ENCODE peak calls at places on chromosomes 16 and 17, in nine cellular contexts. V is colonic mucosa, K is astrocyte, X is K562, Q is NB4, H is fibroblast of mammary gland, U is neural progenitor cell, J is endothelial cell of umbilical vein, N is fibroblast of lung. B is an unnamed sample.

GRCh38 chr16:77191259-77191969 is 424 bp downstream of the MON1B start:
- DNase-seq in X (peak), H (peak), K (no peak), Q (peak), V (peak), N (peak), J (no peak), U (peak), B (no peak)

GRCh38 chr17:45307290-45308015 is 9.4 kb downstream of the MAP3K14 start:
- DNase-seq in Q (peak), H (peak), N (peak), V (no peak), U (no peak), J (peak), X (no peak), K (peak), B (peak)

GRCh38 chr16:70694088-70694487 is 8.2 kb upstream of the MTSS2 start:
- DNase-seq in X (no peak), Q (no peak), J (no peak), K (peak), V (no peak), N (peak), U (peak), H (peak), B (peak)

GRCh38 chr17:70120420-70120819 is 45.4 kb downstream of the KCNJ16 start:
- DNase-seq in N (no peak), V (no peak), Q (no peak), X (no peak), H (no peak), J (no peak), K (no peak), U (no peak), B (no peak)

GRCh38 chr17:82791532-82791931 is 39.7 kb downstream of the TBCD start:
- DNase-seq in N (peak), J (peak), X (no peak), H (peak), U (no peak), Q (no peak), V (no peak), K (peak), B (no peak)

GRCh38 chr16:53212899-53213235 is 158.1 kb downstream of the CHD9 start:
- DNase-seq in Q (no peak), H (no peak), X (no peak), U (no peak), N (no peak), V (no peak), J (peak), K (no peak), B (no peak)

GRCh38 chr17:73201215-73202069 is 8.6 kb downstream of the COG1 start:
- DNase-seq in Q (peak), V (no peak), U (no peak), K (no peak), H (peak), J (no peak), N (no peak), X (peak), B (no peak)

GRCh38 chr17:50976951-50977472 is 110.9 kb upstream of the TOB1 start:
- DNase-seq in U (no peak), J (peak), X (no peak), Q (peak), V (no peak), K (no peak), H (no peak), N (no peak), B (no peak)

GRCh38 chr16:17497648-17498047 is 26.9 kb upstream of the XYLT1 start:
- DNase-seq in J (no peak), H (peak), V (no peak), K (peak), Q (no peak), U (no peak), X (no peak), N (no peak), B (no peak)

GRCh38 chr16:84312783-84313382 is 18.2 kb downstream of the WFDC1 start:
- DNase-seq in X (no peak), H (no peak), V (peak), Q (no peak), J (no peak), U (peak), N (no peak), K (no peak), B (no peak)

GRCh38 chr16:88264641-88265285 is 118.0 kb upstream of the ZNF469 start:
- DNase-seq in U (peak), Q (peak), X (peak), N (peak), H (peak), V (peak), J (peak), K (peak), B (peak)

GRCh38 chr16:2845116-2845515 is 12.9 kb downstream of the PRSS22 start:
- DNase-seq in K (no peak), X (no peak), V (no peak), Q (no peak), H (no peak), N (no peak), J (no peak), U (no peak), B (no peak)

GRCh38 chr16:5604770-5605169 is 507.2 kb upstream of the EEF2KMT start:
- DNase-seq in H (no peak), K (no peak), U (peak), N (no peak), J (no peak), X (peak), V (peak), Q (peak), B (no peak)

GRCh38 chr16:87067890-87068289 is 249.3 kb downstream of the C16orf95 start:
- DNase-seq in Q (no peak), U (no peak), J (no peak), N (no peak), K (no peak), X (no peak), V (no peak), H (no peak), B (no peak)

GRCh38 chr17:49703557-49704277 is 4.0 kb downstream of the SLC35B1 start:
- DNase-seq in N (peak), V (no peak), J (peak), K (peak), U (peak), Q (peak), X (no peak), H (peak), B (no peak)

GRCh38 chr17:83125515-83126274 is 46.3 kb downstream of the METRNL start:
- DNase-seq in H (peak), K (no peak), J (no peak), Q (peak), X (no peak), U (no peak), N (no peak), V (peak), B (no peak)

GRCh38 chr16:79845006-79845733 is 244.6 kb upstream of the MAF start:
- DNase-seq in U (no peak), J (no peak), V (no peak), N (no peak), X (no peak), K (no peak), H (no peak), Q (no peak), B (no peak)

GRCh38 chr16:15865742-15866141 is 8.9 kb upstream of the MYH11 start:
- DNase-seq in H (no peak), N (peak), K (peak), V (no peak), U (no peak), X (no peak), Q (no peak), J (no peak), B (no peak)

GRCh38 chr16:12214509-12214908 is 238.0 kb downstream of the SNX29 start:
- DNase-seq in Q (no peak), X (no peak), H (no peak), J (no peak), U (peak), V (no peak), N (no peak), K (no peak), B (no peak)

GRCh38 chr16:83533193-83533592 is 274.6 kb upstream of the HSBP1 start:
- DNase-seq in U (no peak), K (peak), H (peak), J (no peak), V (no peak), N (no peak), Q (peak), X (no peak), B (no peak)

GRCh38 chr17:74042241-74042640 is 161.2 kb upstream of the RPL38 start:
- DNase-seq in X (no peak), H (no peak), U (no peak), V (no peak), J (no peak), Q (no peak), K (no peak), N (no peak), B (no peak)

GRCh38 chr16:4200000-4200780 is 41.7 kb downstream of the SRL start:
- DNase-seq in Q (peak), K (peak), V (peak), N (peak), H (peak), X (peak), U (peak), J (peak), B (no peak)

GRCh38 chr17:34892864-34893263 is 68.4 kb downstream of the CCT6B start:
- DNase-seq in N (no peak), H (no peak), K (no peak), U (peak), V (no peak), X (peak), J (no peak), Q (peak), B (no peak)

GRCh38 chr16:9906218-9906617 is 276.0 kb downstream of the GRIN2A start:
- DNase-seq in V (no peak), N (no peak), J (no peak), X (no peak), U (no peak), Q (no peak), K (no peak), H (no peak), B (no peak)

GRCh38 chr17:40022961-40023541 is 7.8 kb downstream of the CSF3 start:
- DNase-seq in K (no peak), H (no peak), Q (no peak), X (no peak), N (no peak), V (peak), J (no peak), U (no peak), B (no peak)

GRCh38 chr17:15180121-15180561 is 85.0 kb downstream of the PMP22 start:
- DNase-seq in V (no peak), J (no peak), Q (peak), N (no peak), X (no peak), K (no peak), H (no peak), U (no peak), B (no peak)

GRCh38 chr17:80894439-80894721 is 97.3 kb upstream of the CHMP6 start:
- DNase-seq in J (no peak), V (no peak), U (no peak), X (no peak), H (no peak), Q (no peak), N (no peak), K (no peak), B (no peak)
- TF ChIP-seq CTCF in J (no peak), V (no peak), U (peak), X (no peak), H (no peak), Q (no peak), N (peak), K (no peak), B (no peak)

DNA sequence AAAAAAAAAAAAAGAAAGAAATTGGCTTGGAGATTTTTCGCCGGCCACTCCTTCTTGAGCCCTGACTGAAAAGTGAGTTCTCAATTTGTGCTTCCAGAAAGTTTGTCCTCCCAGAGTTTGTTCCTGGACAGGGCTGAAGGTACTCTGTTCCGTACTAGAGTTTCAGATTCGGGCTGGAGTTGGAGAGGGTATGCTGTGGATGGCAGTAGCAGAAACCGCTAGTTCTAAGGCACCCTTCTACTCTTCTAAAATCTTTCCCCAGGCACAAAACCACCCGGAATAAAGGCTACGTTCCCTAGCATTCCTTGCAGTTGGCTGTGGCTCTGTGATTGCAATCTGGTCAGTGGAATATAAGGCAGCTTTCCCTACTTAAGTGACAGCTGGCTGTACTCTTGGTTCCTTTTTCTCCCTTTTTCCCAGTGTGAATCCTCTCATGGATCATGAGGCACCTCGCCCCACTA is 710 bp upstream of the HEATR6 start:
- DNase-seq in J (peak), N (peak), H (peak), K (peak), Q (no peak), U (no peak), X (no peak), V (no peak), B (no peak)
- TF ChIP-seq CTCF in J (no peak), N (no peak), H (no peak), K (no peak), Q (no peak), U (no peak), X (no peak), V (no peak), B (no peak)

GRCh38 chr17:20095366-20096080 is 86.4 kb downstream of the SPECC1 start:
- DNase-seq in X (no peak), H (peak), J (peak), N (peak), Q (peak), V (no peak), K (peak), U (peak), B (no peak)
- TF ChIP-seq CTCF in X (peak), H (peak), J (no peak), N (peak), Q (peak), V (no peak), K (peak), U (peak), B (peak)

DNA sequence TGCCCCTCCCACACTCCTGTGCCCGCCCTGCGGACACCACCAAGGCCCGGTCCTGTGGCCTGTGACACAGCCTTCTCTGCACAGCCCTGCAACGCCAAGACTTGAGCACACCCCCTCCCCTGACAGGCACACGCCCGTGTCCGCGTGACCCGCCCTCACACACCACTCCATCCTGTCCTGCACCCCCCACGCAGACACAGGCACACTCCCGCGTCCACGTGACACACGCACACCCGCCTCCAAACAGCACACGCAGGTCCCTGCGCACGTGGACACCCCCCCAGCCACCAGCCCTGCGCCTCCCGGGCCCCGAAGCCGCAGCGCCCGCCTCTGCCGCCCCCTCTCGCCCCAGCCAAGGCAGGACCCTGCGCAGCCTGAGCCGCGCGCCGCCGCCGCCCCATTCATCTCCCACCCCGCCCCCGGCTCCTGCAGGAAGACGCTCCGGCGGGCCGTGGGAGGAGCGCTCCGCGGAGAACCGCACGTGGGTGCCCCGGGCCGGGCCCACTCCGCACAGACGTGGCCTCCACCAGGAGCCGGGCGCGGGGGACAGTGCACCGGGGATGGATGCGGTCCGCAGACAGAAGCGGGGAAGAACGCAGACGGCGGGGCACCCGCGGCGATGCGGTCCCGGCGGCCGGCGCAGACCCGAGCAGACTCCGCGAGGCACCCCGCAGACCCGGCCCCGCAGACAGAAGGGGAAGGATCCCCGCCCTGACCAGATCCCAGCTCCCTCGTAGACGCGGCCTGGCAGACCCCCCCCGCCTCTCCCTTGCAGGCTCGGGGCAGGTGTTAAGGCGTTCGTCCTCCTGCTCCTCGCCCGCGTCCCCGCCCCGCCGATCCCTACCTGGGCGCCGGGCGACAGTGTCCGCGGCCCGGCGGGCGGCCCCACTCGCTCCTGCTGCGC is 506 bp downstream of the CAMKK1 start:
- DNase-seq in U (peak), N (peak), X (peak), Q (peak), K (peak), V (peak), H (peak), J (peak), B (no peak)
- TF ChIP-seq CTCF in U (peak), N (no peak), X (peak), Q (no peak), K (no peak), V (no peak), H (no peak), J (no peak), B (no peak)

GRCh38 chr17:42243493-42243982 is 32.7 kb downstream of the STAT5B start:
- DNase-seq in N (no peak), X (no peak), U (no peak), H (no peak), J (no peak), K (no peak), Q (no peak), V (no peak), B (no peak)
- TF ChIP-seq CTCF in N (no peak), X (no peak), U (no peak), H (no peak), J (no peak), K (no peak), Q (no peak), V (no peak), B (no peak)